ENCODE peak calls at places on chromosome 4, in five cellular contexts. One of them, this sample, is unnamed.

GRCh38 chr4:44738615-44739014 is 12.3 kb upstream of the GNPDA2 start:
- DNase-seq in HepG2: no peak
- DNase-seq in K562: no peak
- DNase-seq in SK-N-SH: no peak
- DNase-seq in H1: no peak
- DNase-seq in this sample: no peak

GRCh38 chr4:1209821-1210220 is 37.4 kb upstream of the SPON2 start:
- DNase-seq in HepG2: no peak
- DNase-seq in K562: no peak
- DNase-seq in SK-N-SH: peak; percentile 77
- DNase-seq in H1: no peak
- DNase-seq in this sample: no peak

GRCh38 chr4:133186845-133187244 is 37.8 kb downstream of the PCDH10 start:
- DNase-seq in HepG2: no peak
- DNase-seq in K562: no peak
- DNase-seq in SK-N-SH: no peak
- DNase-seq in H1: no peak
- DNase-seq in this sample: no peak

GRCh38 chr4:155855897-155856296 is 10.2 kb downstream of the ASIC5 start:
- DNase-seq in HepG2: no peak
- DNase-seq in K562: no peak
- DNase-seq in SK-N-SH: no peak
- DNase-seq in H1: no peak
- DNase-seq in this sample: no peak

GRCh38 chr4:124713213-124713592 is 671 bp upstream of the ANKRD50 start:
- DNase-seq in HepG2: peak; percentile 80
- DNase-seq in K562: peak; percentile 93
- DNase-seq in SK-N-SH: peak; percentile 76
- DNase-seq in H1: peak; percentile 33
- DNase-seq in this sample: no peak

GRCh38 chr4:87122252-87122651 is 98.2 kb downstream of the KLHL8 start:
- DNase-seq in HepG2: no peak
- DNase-seq in K562: no peak
- DNase-seq in SK-N-SH: no peak
- DNase-seq in H1: no peak
- DNase-seq in this sample: peak; percentile 22

GRCh38 chr4:160406426-160406825 is 1303.5 kb downstream of the RAPGEF2 start:
- DNase-seq in HepG2: no peak
- DNase-seq in K562: no peak
- DNase-seq in SK-N-SH: no peak
- DNase-seq in H1: no peak
- DNase-seq in this sample: no peak

GRCh38 chr4:94131212-94131611 is 76.5 kb upstream of the SMARCAD1 start:
- DNase-seq in HepG2: no peak
- DNase-seq in K562: no peak
- DNase-seq in SK-N-SH: peak; percentile 2
- DNase-seq in H1: no peak
- DNase-seq in this sample: no peak

GRCh38 chr4:54651050-54651449 is 6.7 kb upstream of the KIT start:
- DNase-seq in HepG2: no peak
- DNase-seq in K562: no peak
- DNase-seq in SK-N-SH: no peak
- DNase-seq in H1: no peak
- DNase-seq in this sample: no peak

GRCh38 chr4:54643172-54643571 is 14.6 kb upstream of the KIT start:
- DNase-seq in HepG2: no peak
- DNase-seq in K562: no peak
- DNase-seq in SK-N-SH: no peak
- DNase-seq in H1: no peak
- DNase-seq in this sample: no peak

GRCh38 chr4:54643958-54644357 is 13.8 kb upstream of the KIT start:
- DNase-seq in HepG2: no peak
- DNase-seq in K562: no peak
- DNase-seq in SK-N-SH: no peak
- DNase-seq in H1: no peak
- DNase-seq in this sample: no peak

GRCh38 chr4:54647070-54647469 is 10.7 kb upstream of the KIT start:
- DNase-seq in HepG2: no peak
- DNase-seq in K562: no peak
- DNase-seq in SK-N-SH: no peak
- DNase-seq in H1: no peak
- DNase-seq in this sample: no peak

GRCh38 chr4:54645830-54646229 is 11.9 kb upstream of the KIT start:
- DNase-seq in HepG2: no peak
- DNase-seq in K562: no peak
- DNase-seq in SK-N-SH: no peak
- DNase-seq in H1: no peak
- DNase-seq in this sample: no peak
- TF ChIP-seq POLR2AphosphoS5 in HepG2: no peak
- TF ChIP-seq POLR2AphosphoS5 in K562: no peak
- TF ChIP-seq POLR2AphosphoS5 in SK-N-SH: no peak
- TF ChIP-seq POLR2AphosphoS5 in H1: no peak
- TF ChIP-seq POLR2AphosphoS5 in this sample: no peak

GRCh38 chr4:55947912-55948725 is 626 bp upstream of the CEP135 start:
- DNase-seq in HepG2: peak; percentile 36
- DNase-seq in K562: peak; percentile 58
- DNase-seq in SK-N-SH: peak; percentile 8
- DNase-seq in H1: no peak
- DNase-seq in this sample: no peak

GRCh38 chr4:55948726-55949479 is at the start of gene CEP135:
- DNase-seq in HepG2: peak; percentile 84
- DNase-seq in K562: peak; percentile 95
- DNase-seq in SK-N-SH: peak; percentile 96
- DNase-seq in H1: peak; percentile 80
- DNase-seq in this sample: no peak

GRCh38 chr4:55949480-55949802 is 696 bp downstream of the CEP135 start:
- DNase-seq in HepG2: no peak
- DNase-seq in K562: no peak
- DNase-seq in SK-N-SH: no peak
- DNase-seq in H1: no peak
- DNase-seq in this sample: no peak

GRCh38 chr4:55951191-55951922 is 2.6 kb downstream of the CEP135 start:
- DNase-seq in HepG2: no peak
- DNase-seq in K562: no peak
- DNase-seq in SK-N-SH: no peak
- DNase-seq in H1: no peak
- DNase-seq in this sample: no peak

DNA sequence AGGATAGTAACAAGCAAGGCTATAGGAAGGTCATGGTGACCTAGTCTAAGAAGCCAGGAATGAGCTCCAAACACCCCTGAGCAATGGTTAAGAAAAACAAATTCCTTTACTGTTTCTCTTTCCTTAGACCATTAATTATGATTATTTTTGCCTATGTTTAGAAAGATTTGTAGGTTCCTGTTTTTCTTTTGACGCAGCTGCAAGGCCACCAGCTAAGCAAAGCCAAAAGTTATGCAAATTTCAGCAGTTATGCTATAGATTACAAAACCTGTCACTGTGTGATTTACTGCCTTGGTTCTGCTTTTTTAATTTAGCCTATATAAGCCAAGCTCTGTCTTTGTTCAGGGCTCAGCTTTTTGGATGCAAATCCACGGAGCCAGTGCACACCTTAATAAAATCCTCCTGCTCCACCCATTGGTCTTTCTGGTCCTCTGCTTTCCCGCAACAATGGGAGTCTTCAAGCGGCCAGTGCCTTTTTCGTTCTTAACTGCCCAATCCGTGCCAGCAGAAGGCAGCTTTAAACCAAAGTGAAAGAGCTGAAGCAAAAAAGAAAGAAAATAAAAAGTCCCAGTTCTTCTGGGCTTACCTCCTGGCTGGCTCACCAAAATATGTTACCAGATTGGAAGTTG is 1.4 kb upstream of the CEP135 start:
- DNase-seq in HepG2: no peak
- DNase-seq in K562: peak; percentile 29
- DNase-seq in SK-N-SH: no peak
- DNase-seq in H1: no peak
- DNase-seq in this sample: peak; percentile 34
- H3K9ac ChIP-seq in HepG2: no peak overlapping the region
- H3K9ac ChIP-seq in K562: no peak overlapping the region
- H3K9ac ChIP-seq in SK-N-SH: peak overlapping the region; percentile 93
- H3K9ac ChIP-seq in H1: no peak overlapping the region
- H3K9ac ChIP-seq in this sample: no peak overlapping the region

GRCh38 chr4:120816385-120816784 is 106.1 kb downstream of the PRDM5 start:
- DNase-seq in HepG2: no peak
- DNase-seq in K562: no peak
- DNase-seq in SK-N-SH: no peak
- DNase-seq in H1: no peak
- DNase-seq in this sample: no peak
- H3K27ac ChIP-seq in HepG2: no peak overlapping the region
- H3K27ac ChIP-seq in K562: no peak overlapping the region
- H3K27ac ChIP-seq in SK-N-SH: no peak overlapping the region
- H3K27ac ChIP-seq in H1: no peak overlapping the region
- H3K27ac ChIP-seq in this sample: no peak overlapping the region

DNA sequence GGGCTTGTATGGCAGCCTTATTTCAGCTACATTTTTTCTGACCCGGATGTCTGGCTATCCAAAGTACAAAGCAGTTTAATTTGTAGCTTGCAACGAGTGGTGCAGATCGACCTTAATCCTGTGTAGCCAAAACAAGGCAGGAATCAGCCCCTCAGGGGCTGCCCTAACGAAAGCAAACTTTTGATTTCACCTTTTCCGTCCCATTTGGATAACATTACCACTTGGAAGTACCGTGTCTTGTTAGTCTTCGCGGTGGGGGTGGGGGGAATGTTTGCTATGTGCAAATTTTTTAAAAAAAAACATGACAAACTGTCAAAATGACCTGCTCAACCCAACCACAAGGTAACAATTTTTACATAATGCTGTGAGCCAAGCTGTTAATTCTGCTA is 766 bp upstream of the DNAJB14 start:
- DNase-seq in HepG2: no peak
- DNase-seq in K562: no peak
- DNase-seq in SK-N-SH: no peak
- DNase-seq in H1: no peak
- DNase-seq in this sample: no peak
- TF ChIP-seq POLR2AphosphoS5 in HepG2: no peak
- TF ChIP-seq POLR2AphosphoS5 in K562: no peak
- TF ChIP-seq POLR2AphosphoS5 in SK-N-SH: no peak
- TF ChIP-seq POLR2AphosphoS5 in H1: no peak
- TF ChIP-seq POLR2AphosphoS5 in this sample: no peak

DNA sequence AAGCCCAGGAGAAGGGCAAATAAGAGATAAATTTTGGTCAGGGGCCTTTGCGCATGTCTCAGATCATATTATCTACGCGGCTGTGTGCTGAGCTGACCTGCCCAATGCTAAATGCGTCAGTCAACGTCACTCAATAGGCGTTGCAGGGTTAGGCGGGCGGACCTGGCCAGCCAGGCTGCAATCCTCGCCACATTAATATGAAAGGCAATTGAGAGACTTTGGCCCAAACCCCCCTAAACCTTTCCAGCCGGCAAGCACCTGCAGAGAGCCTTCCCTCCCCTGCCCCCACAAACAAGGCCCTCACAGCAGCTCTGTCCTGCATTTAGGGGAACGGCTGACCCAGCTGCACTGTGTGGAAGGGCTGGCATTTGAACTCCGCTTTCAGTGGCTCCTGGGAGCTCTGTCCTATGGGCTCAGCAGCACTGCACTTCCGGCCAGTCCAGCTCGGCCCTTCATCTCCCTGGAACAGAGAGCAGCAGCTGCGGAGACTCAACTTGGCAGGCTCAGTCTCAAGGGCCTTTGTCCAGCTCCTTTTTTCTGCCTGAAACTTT is 133.5 kb downstream of the AFAP1 start:
- DNase-seq in HepG2: peak; percentile 61
- DNase-seq in K562: no peak
- DNase-seq in SK-N-SH: no peak
- DNase-seq in H1: no peak
- DNase-seq in this sample: no peak
- H3K9ac ChIP-seq in HepG2: peak overlapping the region; percentile 74
- H3K9ac ChIP-seq in K562: no peak overlapping the region
- H3K9ac ChIP-seq in SK-N-SH: peak overlapping the region; percentile 6
- H3K9ac ChIP-seq in H1: no peak overlapping the region
- H3K9ac ChIP-seq in this sample: no peak overlapping the region

DNA sequence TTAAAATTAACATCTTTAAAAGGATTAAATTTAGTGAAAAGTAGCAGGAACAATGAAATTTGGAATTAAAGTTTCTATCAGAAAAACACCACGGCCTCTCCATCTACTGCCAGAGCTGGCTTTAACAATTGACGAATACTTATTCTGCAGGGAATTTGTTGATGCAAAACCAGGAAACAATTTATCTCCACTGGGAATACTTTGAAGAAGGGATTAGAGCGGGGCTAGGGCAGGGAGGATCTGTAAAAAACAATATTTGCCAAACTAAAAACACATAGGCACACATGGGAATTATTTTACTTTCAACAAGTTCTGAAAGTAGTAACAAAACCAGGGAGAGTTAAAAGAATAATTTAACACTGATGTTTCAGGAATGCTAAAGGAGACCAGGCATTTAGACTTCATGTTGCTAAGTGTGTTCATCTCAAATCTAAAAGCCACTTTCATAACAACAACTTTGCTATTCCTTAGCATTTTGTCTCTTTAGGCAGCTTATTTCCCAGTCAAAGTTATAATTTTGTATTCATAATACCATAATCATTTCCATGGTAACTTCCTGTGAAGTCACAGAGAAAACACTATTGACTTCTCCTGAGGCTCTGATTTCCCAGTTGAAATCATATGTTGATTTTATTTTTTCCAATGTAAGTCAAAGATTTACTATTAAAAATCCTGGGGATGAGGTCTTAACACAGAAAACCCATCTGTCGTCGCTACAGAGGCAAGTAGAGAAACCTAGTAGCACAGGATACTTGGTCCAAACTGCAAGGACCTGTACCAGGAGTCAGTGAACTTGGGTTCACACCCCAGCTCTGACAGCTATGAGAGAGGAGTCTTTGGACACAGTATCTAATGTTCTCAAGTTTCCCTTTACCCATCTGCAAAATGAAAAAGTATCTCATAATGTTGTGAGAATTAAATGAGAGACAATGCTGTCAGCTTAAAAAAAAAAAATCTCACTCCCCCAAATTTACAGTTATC is 69.3 kb downstream of the SH3RF1 start:
- DNase-seq in HepG2: no peak
- DNase-seq in K562: no peak
- DNase-seq in SK-N-SH: no peak
- DNase-seq in H1: no peak
- DNase-seq in this sample: peak; percentile 39
- H3K27ac ChIP-seq in HepG2: no peak overlapping the region
- H3K27ac ChIP-seq in K562: no peak overlapping the region
- H3K27ac ChIP-seq in SK-N-SH: no peak overlapping the region
- H3K27ac ChIP-seq in H1: no peak overlapping the region
- H3K27ac ChIP-seq in this sample: peak overlapping the region; percentile 65

This sample was measured in SK-N-MC.